ENCODE peak calls at places on chromosomes 5 and 9, in five cellular contexts. Q, L, A, Z and R are unnamed samples.

GRCh38 chr9:131673068-131673467 is 66.8 kb downstream of the RAPGEF1 start:
- DNase-seq in Q (no peak), Z (no peak), L (no peak), A (no peak), R (no peak)

GRCh38 chr9:12774861-12775367 is at the start of gene LURAP1L:
- DNase-seq in A (peak), L (no peak), Z (peak), Q (no peak), R (no peak)

GRCh38 chr9:134630393-134630790 is 11.2 kb upstream of the COL5A1 start:
- DNase-seq in Z (no peak), L (no peak), A (no peak), Q (peak), R (peak)

GRCh38 chr9:88303785-88304495 is 84.3 kb upstream of the SPIN1 start:
- DNase-seq in A (peak), Q (no peak), L (no peak), Z (no peak), R (no peak)

GRCh38 chr9:94150890-94151660 is 66.8 kb downstream of the PTPDC1 start:
- DNase-seq in Q (no peak), L (no peak), A (no peak), Z (no peak), R (no peak)

GRCh38 chr5:1510151-1510561 is 13.6 kb downstream of the LPCAT1 start:
- DNase-seq in Z (peak), Q (no peak), L (peak), A (no peak), R (no peak)

GRCh38 chr5:34630596-34630995 is 25.5 kb upstream of the RAI14 start:
- DNase-seq in A (no peak), Q (no peak), Z (no peak), L (no peak), R (no peak)

GRCh38 chr9:111833941-111834340 is 39.2 kb upstream of the SHOC1 start:
- DNase-seq in Q (no peak), L (no peak), Z (no peak), A (no peak), R (no peak)

GRCh38 chr5:80105698-80106439 is 70.7 kb downstream of the THBS4 start:
- DNase-seq in A (no peak), L (no peak), Q (no peak), Z (no peak), R (no peak)

GRCh38 chr5:148984333-148984732 is 78.5 kb downstream of the SH3TC2 start:
- DNase-seq in A (no peak), L (no peak), Z (no peak), Q (no peak), R (no peak)

GRCh38 chr9:32069169-32069813 is 315.2 kb upstream of the ACO1 start:
- DNase-seq in Q (no peak), Z (no peak), A (no peak), L (no peak), R (no peak)

GRCh38 chr9:121670447-121670846 is 19.0 kb downstream of the DAB2IP start:
- DNase-seq in Z (no peak), A (no peak), L (peak), Q (peak), R (peak)

GRCh38 chr5:23507278-23507685 is at the start of gene PRDM9:
- DNase-seq in Z (peak), A (peak), Q (peak), L (peak), R (peak)

GRCh38 chr5:157300564-157300963 is 34.6 kb downstream of the CYFIP2 start:
- DNase-seq in A (no peak), L (no peak), Q (no peak), Z (no peak), R (no peak)

GRCh38 chr5:110105692-110106091 is 416.0 kb downstream of the MAN2A1 start:
- DNase-seq in Z (no peak), A (no peak), L (no peak), Q (no peak), R (no peak)

GRCh38 chr5:163889369-163889768 is 383.9 kb downstream of the MAT2B start:
- DNase-seq in L (no peak), Q (no peak), A (no peak), Z (no peak), R (no peak)

GRCh38 chr9:92044945-92045344 is 70.3 kb downstream of the SPTLC1 start:
- DNase-seq in Q (no peak), A (peak), Z (no peak), L (no peak), R (no peak)

GRCh38 chr5:150489358-150490295 is 18.3 kb upstream of the NDST1 start:
- DNase-seq in Z (no peak), L (no peak), A (no peak), Q (no peak), R (peak)

GRCh38 chr5:35876922-35877321 is 20.2 kb downstream of the IL7R start:
- DNase-seq in Q (no peak), A (no peak), L (no peak), Z (no peak), R (no peak)

GRCh38 chr5:56525117-56525516 is 290.2 kb upstream of the MAP3K1 start:
- DNase-seq in Z (no peak), A (no peak), L (no peak), Q (no peak), R (peak)

GRCh38 chr5:168609806-168610482 is 30.8 kb upstream of the PANK3 start:
- DNase-seq in Z (no peak), L (no peak), Q (no peak), A (no peak), R (no peak)

GRCh38 chr5:139638090-139638735 is 9.9 kb upstream of the CXXC5 start:
- DNase-seq in Z (peak), Q (peak), A (peak), L (peak), R (peak)

GRCh38 chr9:89786650-89787049 is 181.8 kb downstream of the GADD45G start:
- DNase-seq in A (no peak), L (no peak), Z (peak), Q (no peak), R (no peak)

GRCh38 chr5:143435207-143435657 is 31.7 kb upstream of the NR3C1 start:
- DNase-seq in L (no peak), Z (peak), Q (no peak), A (no peak), R (no peak)

GRCh38 chr5:132026516-132027008 is 15.1 kb upstream of the ACSL6 start:
- DNase-seq in Q (peak), A (no peak), L (no peak), Z (peak), R (peak)

GRCh38 chr9:137371966-137372651 is 50.9 kb downstream of the EXD3 start:
- DNase-seq in Q (peak), Z (no peak), L (peak), A (no peak), R (peak)

GRCh38 chr5:56105511-56106372 is 111.0 kb upstream of the IL6ST start:
- DNase-seq in L (no peak), Q (no peak), Z (no peak), A (no peak), R (no peak)

GRCh38 chr5:16144416-16144815 is 35.2 kb downstream of the MARCHF11 start:
- DNase-seq in Q (no peak), Z (no peak), L (no peak), A (no peak), R (no peak)

GRCh38 chr5:7392401-7393024 is 3.4 kb upstream of the ADCY2 start:
- DNase-seq in Z (no peak), L (no peak), Q (no peak), A (peak), R (no peak)

GRCh38 chr5:56259002-56259511 is 25.9 kb upstream of the ANKRD55 start:
- DNase-seq in Q (no peak), Z (no peak), L (no peak), A (no peak), R (no peak)

GRCh38 chr9:133970581-133970900 is 21.6 kb downstream of the VAV2 start:
- DNase-seq in L (no peak), Q (peak), Z (no peak), A (no peak), R (no peak)

GRCh38 chr9:117706421-117707150 is 2.4 kb downstream of the TLR4 start:
- DNase-seq in A (no peak), L (no peak), Z (no peak), Q (no peak), R (no peak)

GRCh38 chr9:117705386-117705785 is 1.2 kb downstream of the TLR4 start:
- DNase-seq in L (no peak), Z (no peak), A (no peak), Q (no peak), R (no peak)

GRCh38 chr9:117704597-117704996 is 394 bp downstream of the TLR4 start:
- DNase-seq in Q (no peak), L (no peak), A (no peak), Z (no peak), R (no peak)

GRCh38 chr9:117704024-117704575 is at the start of gene TLR4:
- DNase-seq in A (no peak), Z (peak), Q (peak), L (peak), R (peak)

DNA sequence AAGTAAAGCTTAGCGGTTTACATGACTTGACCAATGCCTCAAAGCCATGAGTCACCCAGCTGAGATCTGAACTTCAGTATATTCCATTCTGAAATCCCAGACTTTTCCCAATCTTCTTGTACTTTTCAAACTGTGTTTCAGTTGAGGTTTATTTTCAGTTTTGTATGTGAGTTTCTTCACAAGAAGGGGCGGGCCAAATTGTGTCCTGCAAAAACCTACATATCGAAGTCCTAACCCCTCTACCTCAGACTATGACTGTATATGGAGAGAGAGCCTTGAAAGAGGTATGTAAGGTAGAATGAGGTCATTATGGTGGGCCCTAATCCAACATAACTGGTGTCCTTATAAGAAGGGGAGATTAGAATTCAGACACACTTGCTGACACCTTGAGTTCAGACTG is 665 bp upstream of the TLR4 start:
- DNase-seq in L (no peak), Q (no peak), A (no peak), Z (no peak), R (no peak)
- H3K27ac ChIP-seq in L (peak), Q (peak), A (no peak), Z (peak), R (peak)

GRCh38 chr5:158511454-158511853 is 588.3 kb downstream of the EBF1 start:
- DNase-seq in A (no peak), Z (no peak), L (no peak), Q (no peak), R (no peak)

GRCh38 chr5:158514353-158514960 is 585.3 kb downstream of the EBF1 start:
- DNase-seq in A (no peak), Q (no peak), L (no peak), Z (no peak), R (no peak)

GRCh38 chr5:158514961-158515359 is 584.8 kb downstream of the EBF1 start:
- DNase-seq in A (no peak), Q (no peak), Z (no peak), L (no peak), R (no peak)

GRCh38 chr5:158516521-158516920 is 583.2 kb downstream of the EBF1 start:
- DNase-seq in A (no peak), L (no peak), Z (no peak), Q (no peak), R (no peak)

DNA sequence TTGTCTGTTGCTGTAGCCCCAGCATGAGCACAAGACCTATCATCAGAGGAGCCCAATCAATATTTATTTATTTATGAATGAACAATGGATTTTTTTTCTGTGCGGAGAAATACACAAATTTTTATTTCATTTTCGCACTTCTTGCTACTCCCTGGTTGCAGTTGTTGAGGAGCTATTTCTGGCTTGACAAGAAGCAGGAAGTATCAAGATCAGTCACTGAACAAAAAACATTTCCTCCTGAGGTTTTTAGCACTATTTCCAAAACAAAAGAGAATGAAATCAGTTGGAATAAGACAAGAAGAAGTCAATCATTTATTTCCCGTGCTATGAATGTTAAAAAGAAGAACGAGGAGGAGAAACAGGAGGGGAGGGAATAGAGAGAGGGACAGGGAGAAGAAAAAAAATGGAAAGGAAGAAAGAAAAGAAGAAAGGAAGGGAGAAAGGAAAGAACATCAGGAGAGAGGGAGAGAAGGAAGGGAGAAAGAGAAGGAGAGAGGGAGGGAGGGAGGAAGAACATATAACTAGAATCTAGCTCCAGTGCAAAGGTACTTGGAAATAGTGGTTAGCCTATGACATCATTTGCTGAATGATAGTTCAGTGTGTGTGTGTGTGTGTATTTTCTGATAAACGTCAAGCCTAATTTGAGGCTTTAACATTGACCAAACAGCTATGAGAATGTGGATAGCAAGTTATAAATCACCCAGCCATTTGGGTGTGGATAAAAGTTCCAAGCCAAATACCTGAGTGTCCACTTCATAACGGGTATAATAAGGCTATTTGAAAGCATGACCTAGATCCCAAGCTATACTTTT is 586.0 kb downstream of the EBF1 start:
- DNase-seq in A (no peak), L (no peak), Q (no peak), Z (no peak), R (no peak)
- H3K4me3 ChIP-seq in A (no peak), L (no peak), Q (no peak), Z (no peak), R (no peak)

DNA sequence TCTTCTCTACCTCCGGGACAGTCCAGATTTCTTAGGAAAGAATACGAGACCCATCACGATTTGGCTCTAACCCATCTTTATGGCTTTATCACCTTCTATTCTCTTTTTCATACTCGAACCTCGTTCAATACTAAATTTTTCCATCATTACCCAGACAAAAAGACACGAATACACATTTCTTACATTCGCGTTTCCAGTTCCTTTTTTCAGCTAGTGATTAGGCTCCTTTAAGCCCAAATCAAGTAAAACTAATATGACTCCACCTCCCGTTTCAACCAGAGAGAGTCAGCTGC is 506 bp downstream of the ZBTB6 start:
- DNase-seq in A (no peak), Z (no peak), Q (no peak), L (no peak), R (no peak)
- H3K27ac ChIP-seq in A (peak), Z (peak), Q (peak), L (peak), R (peak)

GRCh38 chr5:181259283-181259682 is 1.7 kb downstream of the TRIM52 start:
- DNase-seq in L (no peak), A (no peak), Z (no peak), Q (no peak), R (no peak)

GRCh38 chr5:181258576-181258975 is 2.4 kb downstream of the TRIM52 start:
- DNase-seq in Z (no peak), Q (no peak), L (no peak), A (no peak), R (no peak)

GRCh38 chr5:181259974-181260719 is 796 bp downstream of the TRIM52 start:
- DNase-seq in L (no peak), Z (no peak), Q (no peak), A (no peak), R (peak)

GRCh38 chr5:181255836-181256578 is 4.9 kb downstream of the TRIM52 start:
- DNase-seq in L (no peak), A (no peak), Q (no peak), Z (no peak), R (no peak)

GRCh38 chr5:181255276-181255675 is 5.7 kb downstream of the TRIM52 start:
- DNase-seq in Q (no peak), L (no peak), Z (no peak), A (no peak), R (no peak)
- H3K4me3 ChIP-seq in Q (no peak), L (no peak), Z (no peak), A (no peak), R (no peak)

GRCh38 chr5:172153695-172154094 is 34.3 kb downstream of the STK10 start:
- DNase-seq in L (no peak), A (no peak), Q (no peak), Z (no peak), R (no peak)
- H3K27ac ChIP-seq in L (no peak), A (no peak), Q (no peak), Z (no peak), R (no peak)

GRCh38 chr5:134664448-134664847 is 15.9 kb downstream of the SEC24A start:
- DNase-seq in L (no peak), Z (no peak), A (no peak), Q (no peak), R (no peak)
- H3K4me3 ChIP-seq in L (no peak), Z (no peak), A (no peak), Q (no peak), R (no peak)

GRCh38 chr5:159240301-159240870 is 22.7 kb upstream of the UBLCP1 start:
- DNase-seq in Q (no peak), A (peak), L (no peak), Z (no peak), R (no peak)
- H3K27ac ChIP-seq in Q (no peak), A (peak), L (no peak), Z (no peak), R (no peak)